ENCODE peak calls at places on chromosome 1, in eight cellular contexts. K is esophagus muscularis mucosa, S is A549, C is mucosa of descending colon, F is brain microvascular endothelial cell, G is cardiac fibroblast, N is GM06990, X is fibroblast of mammary gland. L is an unnamed sample.
A peak's percentile ranks its signal among the peaks of the same experiment; 100 is the strongest.

GRCh38 chr1:152036316-152037216 is at the start of gene S100A11:
- DNase-seq in C (peak; percentile 95), G (peak; percentile 89), F (peak; percentile 84), X (peak; percentile 82), N (peak; percentile 71), S (peak; percentile 88), K (peak; percentile 96), L (peak; percentile 55)

GRCh38 chr1:220685879-220686278 is 4.3 kb upstream of the C1orf115 start:
- DNase-seq in X (no peak), F (no peak), G (no peak), S (peak; percentile 53), K (no peak), N (no peak), C (no peak), L (no peak)

GRCh38 chr1:235006132-235006721 is 122.4 kb downstream of the TOMM20 start:
- DNase-seq in X (no peak), F (no peak), S (no peak), N (no peak), K (no peak), G (no peak), C (no peak), L (no peak)

GRCh38 chr1:56591909-56592308 is 12.5 kb upstream of the PLPP3 start:
- DNase-seq in C (no peak), K (no peak), S (no peak), X (no peak), F (no peak), N (no peak), G (no peak), L (no peak)

GRCh38 chr1:171792656-171793055 is 11.2 kb downstream of the METTL13 start:
- DNase-seq in K (no peak), F (no peak), G (no peak), N (no peak), X (no peak), C (no peak), S (no peak), L (no peak)

GRCh38 chr1:27518808-27519207 is 28.8 kb upstream of the WASF2 start:
- DNase-seq in C (no peak), S (no peak), K (no peak), F (no peak), X (no peak), N (no peak), G (no peak), L (no peak)

GRCh38 chr1:39507230-39507928 is 15.9 kb downstream of the BMP8A start:
- DNase-seq in K (no peak), S (no peak), X (no peak), F (no peak), C (no peak), G (peak; percentile 36), N (no peak), L (no peak)

GRCh38 chr1:208997726-208998312 is 585.7 kb upstream of the CAMK1G start:
- DNase-seq in F (no peak), S (peak; percentile 6), G (peak; percentile 17), X (peak; percentile 31), N (no peak), C (no peak), K (no peak), L (no peak)

GRCh38 chr1:6331543-6332246 is 61.9 kb downstream of the ACOT7 start:
- DNase-seq in G (no peak), F (no peak), X (no peak), S (no peak), C (peak; percentile 44), N (no peak), K (no peak), L (no peak)

GRCh38 chr1:161439280-161440232 is 65.7 kb upstream of the FCGR2A start:
- DNase-seq in N (peak; percentile 77), K (no peak), G (peak; percentile 70), C (peak; percentile 21), F (peak; percentile 29), S (peak; percentile 54), X (peak; percentile 55), L (no peak)

GRCh38 chr1:101178688-101179491 is 57.9 kb upstream of the S1PR1 start:
- DNase-seq in G (no peak), C (no peak), K (no peak), X (no peak), F (no peak), S (no peak), N (peak; percentile 80), L (no peak)

GRCh38 chr1:42146916-42147320 is 6.3 kb upstream of the GUCA2B start:
- DNase-seq in N (no peak), X (peak; percentile 48), G (peak; percentile 67), C (peak; percentile 94), K (no peak), S (peak; percentile 60), F (peak; percentile 56), L (no peak)

GRCh38 chr1:160086162-160086892 is 5.0 kb downstream of the KCNJ9 start:
- DNase-seq in S (no peak), K (no peak), F (no peak), X (no peak), N (no peak), C (no peak), G (no peak), L (no peak)

GRCh38 chr1:231584117-231584516 is 42.5 kb upstream of the DISC1 start:
- DNase-seq in K (no peak), F (peak; percentile 85), C (peak; percentile 26), G (peak; percentile 88), N (no peak), S (peak; percentile 86), X (peak; percentile 80), L (no peak)

GRCh38 chr1:92858564-92859399 is 26.9 kb downstream of the RPL5 start:
- DNase-seq in N (peak; percentile 48), X (peak; percentile 86), F (peak; percentile 79), G (peak; percentile 91), K (peak; percentile 93), S (peak; percentile 72), C (peak; percentile 87), L (peak; percentile 62)

GRCh38 chr1:53949023-53949611 is 3.0 kb downstream of the LRRC42 start:
- DNase-seq in F (no peak), X (peak; percentile 58), S (peak; percentile 47), K (no peak), N (no peak), C (peak; percentile 49), G (peak; percentile 59), L (no peak)

GRCh38 chr1:154859151-154859785 is 10.8 kb downstream of the KCNN3 start:
- DNase-seq in K (no peak), S (no peak), X (no peak), G (no peak), F (no peak), C (no peak), N (no peak), L (no peak)

GRCh38 chr1:185369786-185370185 is 52.7 kb upstream of the IVNS1ABP start:
- DNase-seq in C (no peak), F (no peak), G (peak; percentile 72), N (no peak), S (no peak), X (peak; percentile 70), K (no peak), L (no peak)

GRCh38 chr1:231095595-231095994 is 55.5 kb upstream of the FAM89A start:
- DNase-seq in K (no peak), G (no peak), S (no peak), N (no peak), C (no peak), F (no peak), X (no peak), L (no peak)

GRCh38 chr1:177586429-177586828 is 383.4 kb downstream of the SEC16B start:
- DNase-seq in C (no peak), F (peak; percentile 75), X (peak; percentile 95), N (no peak), S (no peak), K (no peak), G (peak; percentile 85), L (peak; percentile 30)

GRCh38 chr1:43121251-43121650 is 50.8 kb downstream of the EBNA1BP2 start:
- DNase-seq in G (no peak), X (no peak), K (no peak), N (no peak), S (no peak), C (no peak), F (no peak), L (no peak)

GRCh38 chr1:202161151-202162048 is 998 bp upstream of the PTPN7 start:
- DNase-seq in G (no peak), C (no peak), X (no peak), K (no peak), N (peak; percentile 43), F (no peak), S (no peak), L (no peak)

GRCh38 chr1:85118751-85119150 is 70.5 kb upstream of the MCOLN3 start:
- DNase-seq in X (no peak), S (no peak), N (no peak), K (no peak), F (no peak), C (no peak), G (no peak), L (no peak)

GRCh38 chr1:173240609-173241008 is 33.5 kb upstream of the TNFSF4 start:
- DNase-seq in G (no peak), K (no peak), F (no peak), S (no peak), X (no peak), N (no peak), C (no peak), L (no peak)

GRCh38 chr1:173239058-173239457 is 31.9 kb upstream of the TNFSF4 start:
- DNase-seq in C (no peak), X (no peak), K (no peak), F (no peak), N (no peak), S (no peak), G (no peak), L (no peak)

GRCh38 chr1:173234899-173235298 is 27.8 kb upstream of the TNFSF4 start:
- DNase-seq in N (no peak), S (no peak), C (no peak), K (no peak), F (no peak), X (no peak), G (no peak), L (no peak)
- H3K4me3 ChIP-seq in N (no peak overlapping the region), S (no peak overlapping the region), C (no peak overlapping the region), K (no peak overlapping the region), F (no peak overlapping the region), X (no peak overlapping the region), G (no peak overlapping the region), L (no peak overlapping the region)

GRCh38 chr1:168161459-168161858 is 17.3 kb upstream of the TIPRL start:
- DNase-seq in X (no peak), G (no peak), C (no peak), S (no peak), N (no peak), K (peak; percentile 37), F (no peak), L (no peak)
- TF ChIP-seq CTCF in X (no peak), G (no peak), C (no peak), S (no peak), N (no peak), K (no peak), F (no peak), L (no peak)

DNA sequence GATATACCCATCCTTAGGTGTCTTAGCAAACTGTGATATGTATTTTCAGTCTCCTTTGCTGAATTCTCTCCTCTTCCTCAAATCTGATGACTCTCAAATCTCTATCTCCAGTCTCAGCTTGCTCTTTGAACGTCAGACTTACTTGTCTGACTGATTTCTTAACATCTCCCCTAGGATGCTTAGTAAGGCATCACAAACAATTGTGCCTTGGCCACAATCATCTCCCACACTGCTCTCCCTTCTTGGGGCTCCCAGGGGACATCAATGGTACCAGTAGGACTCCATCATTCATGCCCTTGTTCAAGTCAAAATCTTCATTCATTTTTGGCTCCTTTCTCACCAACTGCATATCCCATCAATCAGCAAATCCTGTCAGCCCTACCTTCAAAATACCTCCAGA is 42.0 kb downstream of the GNG12 start:
- DNase-seq in S (no peak), N (no peak), G (peak; percentile 79), C (no peak), X (peak; percentile 79), K (peak; percentile 45), F (peak; percentile 34), L (no peak)
- H3K4me3 ChIP-seq in S (peak overlapping the region; percentile 18), N (no peak overlapping the region), G (no peak overlapping the region), C (no peak overlapping the region), X (no peak overlapping the region), K (no peak overlapping the region), F (no peak overlapping the region), L (peak overlapping the region; percentile 22)

GRCh38 chr1:50969611-50970507 is at the start of gene CDKN2C:
- DNase-seq in G (peak; percentile 87), C (peak; percentile 87), K (peak; percentile 95), X (peak; percentile 93), N (peak; percentile 73), S (peak; percentile 79), F (peak; percentile 70), L (peak; percentile 50)
- TF ChIP-seq CTCF in G (peak; percentile 16), C (no peak), K (no peak), X (no peak), N (peak; percentile 28), S (no peak), F (peak; percentile 32), L (peak; percentile 9)